ENCODE peak calls at places on chromosomes 16 and 17, in nine cellular contexts. B is left ventricle myocardium inferior, O is vagina, U is gastrocnemius medialis, P is ovary, V is OCI-LY7, G is fibroblast of lung, T is spleen, Q is heart left ventricle. L is an unnamed sample. For H3K4me1, the result is how much of the 10 kb centered on the place peaks cover.

GRCh38 chr16:89216315-89217137 is 977 bp upstream of the ZNF778 start:
- DNase-seq in B (peak), O (no peak), U (peak), P (peak), V (peak), G (peak), T (peak), Q (peak), L (peak)

GRCh38 chr16:75628351-75628750 is 5.3 kb upstream of the ADAT1 start:
- DNase-seq in B (no peak), O (no peak), U (no peak), P (no peak), V (no peak), G (no peak), T (no peak), Q (no peak), L (no peak)

GRCh38 chr16:80369559-80369958 is 171.2 kb upstream of the DYNLRB2 start:
- DNase-seq in B (no peak), O (no peak), U (no peak), P (peak), V (no peak), G (peak), T (no peak), Q (no peak), L (peak)

GRCh38 chr16:27717726-27718125 is 167.8 kb downstream of the KATNIP start:
- DNase-seq in B (no peak), O (no peak), U (no peak), P (no peak), V (no peak), G (no peak), T (peak), Q (no peak), L (no peak)

GRCh38 chr16:65961491-65962143 is 404.9 kb upstream of the CDH5 start:
- DNase-seq in B (no peak), O (no peak), U (no peak), P (no peak), V (no peak), G (no peak), T (no peak), Q (no peak), L (no peak)

GRCh38 chr17:82288602-82288927 is 15.1 kb upstream of the CSNK1D start:
- DNase-seq in B (no peak), O (no peak), U (no peak), P (no peak), V (no peak), G (no peak), T (no peak), Q (no peak), L (no peak)

GRCh38 chr17:13735444-13735843 is 133.7 kb upstream of the HS3ST3A1 start:
- DNase-seq in B (no peak), O (no peak), U (no peak), P (no peak), V (no peak), G (no peak), T (no peak), Q (no peak), L (no peak)

GRCh38 chr17:40810505-40810904 is 10.7 kb upstream of the KRT28 start:
- DNase-seq in B (no peak), O (no peak), U (no peak), P (no peak), V (no peak), G (no peak), T (no peak), Q (no peak), L (no peak)

GRCh38 chr17:76107507-76107906 is 3.9 kb upstream of the EXOC7 start:
- DNase-seq in B (no peak), O (no peak), U (no peak), P (no peak), V (peak), G (peak), T (no peak), Q (no peak), L (no peak)

GRCh38 chr17:50817838-50818237 is 17.5 kb upstream of the WFIKKN2 start:
- DNase-seq in B (no peak), O (no peak), U (no peak), P (no peak), V (no peak), G (no peak), T (no peak), Q (no peak), L (no peak)

GRCh38 chr17:17269926-17270773 is 10.9 kb downstream of the COPS3 start:
- DNase-seq in B (no peak), O (no peak), U (no peak), P (no peak), V (peak), G (no peak), T (no peak), Q (no peak), L (no peak)

GRCh38 chr16:66910175-66910940 is 8.3 kb downstream of the CDH16 start:
- DNase-seq in B (no peak), O (no peak), U (no peak), P (no peak), V (no peak), G (no peak), T (peak), Q (no peak), L (no peak)

GRCh38 chr17:59366773-59367656 is 35.6 kb downstream of the YPEL2 start:
- DNase-seq in B (no peak), O (no peak), U (peak), P (peak), V (no peak), G (peak), T (no peak), Q (peak), L (peak)

GRCh38 chr16:52873997-52874500 is 178.6 kb downstream of the CHD9NB start:
- DNase-seq in B (no peak), O (no peak), U (no peak), P (no peak), V (no peak), G (no peak), T (no peak), Q (no peak), L (no peak)

GRCh38 chr17:72691017-72691416 is 401.5 kb downstream of the SLC39A11 start:
- DNase-seq in B (no peak), O (no peak), U (no peak), P (no peak), V (no peak), G (no peak), T (no peak), Q (no peak), L (no peak)

GRCh38 chr16:11079657-11080187 is 135.4 kb downstream of the CLEC16A start:
- DNase-seq in B (no peak), O (no peak), U (no peak), P (peak), V (no peak), G (peak), T (no peak), Q (peak), L (no peak)

GRCh38 chr17:49106366-49107210 is 26.0 kb upstream of the B4GALNT2 start:
- DNase-seq in B (no peak), O (no peak), U (no peak), P (no peak), V (no peak), G (peak), T (no peak), Q (no peak), L (peak)

GRCh38 chr17:51119415-51120356 is 982 bp downstream of the SPAG9 start:
- DNase-seq in B (peak), O (peak), U (peak), P (no peak), V (peak), G (peak), T (peak), Q (peak), L (peak)

GRCh38 chr16:74565378-74565777 is 41.5 kb downstream of the GLG1 start:
- DNase-seq in B (no peak), O (no peak), U (no peak), P (no peak), V (no peak), G (no peak), T (no peak), Q (no peak), L (no peak)

GRCh38 chr17:78019367-78019975 is 61.0 kb downstream of the TNRC6C start:
- DNase-seq in B (no peak), O (no peak), U (no peak), P (no peak), V (peak), G (peak), T (no peak), Q (no peak), L (no peak)

GRCh38 chr17:50111687-50112655 is 16.8 kb downstream of the PDK2 start:
- DNase-seq in B (peak), O (no peak), U (peak), P (no peak), V (no peak), G (no peak), T (no peak), Q (peak), L (peak)

GRCh38 chr17:21352981-21353265 is 23.2 kb upstream of the KCNJ12 start:
- DNase-seq in B (no peak), O (no peak), U (no peak), P (peak), V (no peak), G (no peak), T (no peak), Q (no peak), L (no peak)

GRCh38 chr17:32142857-32143524 is 689 bp downstream of the RHOT1 start:
- DNase-seq in B (peak), O (no peak), U (peak), P (no peak), V (peak), G (peak), T (peak), Q (peak), L (peak)

GRCh38 chr16:8194795-8195194 is 395.5 kb downstream of the TMEM114 start:
- DNase-seq in B (no peak), O (no peak), U (no peak), P (no peak), V (no peak), G (no peak), T (no peak), Q (no peak), L (no peak)

GRCh38 chr16:84183911-84184310 is 2.9 kb downstream of the TAF1C start:
- DNase-seq in B (no peak), O (no peak), U (no peak), P (peak), V (no peak), G (no peak), T (no peak), Q (no peak), L (no peak)

GRCh38 chr17:82104797-82105416 is 6.9 kb upstream of the FASN start:
- DNase-seq in B (no peak), O (no peak), U (no peak), P (no peak), V (no peak), G (no peak), T (no peak), Q (no peak), L (no peak)

GRCh38 chr16:72474511-72475123 is 302.7 kb upstream of the PMFBP1 start:
- DNase-seq in B (no peak), O (no peak), U (no peak), P (no peak), V (no peak), G (peak), T (no peak), Q (no peak), L (no peak)

GRCh38 chr16:77584205-77584859 is 138.0 kb upstream of the NUDT7 start:
- DNase-seq in B (no peak), O (no peak), U (no peak), P (peak), V (peak), G (peak), T (no peak), Q (no peak), L (peak)

GRCh38 chr17:19744922-19745757 is 3.0 kb downstream of the ALDH3A1 start:
- DNase-seq in B (peak), O (no peak), U (peak), P (peak), V (peak), G (peak), T (peak), Q (peak), L (peak)

GRCh38 chr17:74408262-74408661 is 23.6 kb upstream of the GPRC5C start:
- DNase-seq in B (no peak), O (no peak), U (peak), P (no peak), V (peak), G (peak), T (no peak), Q (no peak), L (no peak)

GRCh38 chr17:63675607-63676539 is 24.1 kb downstream of the LIMD2 start:
- DNase-seq in B (peak), O (no peak), U (no peak), P (peak), V (no peak), G (peak), T (no peak), Q (peak), L (peak)

GRCh38 chr16:27452569-27453475 is 50.8 kb downstream of the IL21R start:
- DNase-seq in B (no peak), O (no peak), U (no peak), P (no peak), V (peak), G (no peak), T (no peak), Q (no peak), L (no peak)

GRCh38 chr16:89346869-89347268 is 129.4 kb downstream of the ZNF778 start:
- DNase-seq in B (no peak), O (no peak), U (no peak), P (peak), V (no peak), G (no peak), T (no peak), Q (no peak), L (no peak)

GRCh38 chr17:5669191-5669590 is 84.9 kb upstream of the NLRP1 start:
- DNase-seq in B (no peak), O (no peak), U (no peak), P (no peak), V (no peak), G (no peak), T (no peak), Q (no peak), L (no peak)

GRCh38 chr17:72407336-72408121 is 286.7 kb downstream of the SOX9 start:
- DNase-seq in B (peak), O (no peak), U (no peak), P (peak), V (peak), G (peak), T (no peak), Q (peak), L (no peak)

DNA sequence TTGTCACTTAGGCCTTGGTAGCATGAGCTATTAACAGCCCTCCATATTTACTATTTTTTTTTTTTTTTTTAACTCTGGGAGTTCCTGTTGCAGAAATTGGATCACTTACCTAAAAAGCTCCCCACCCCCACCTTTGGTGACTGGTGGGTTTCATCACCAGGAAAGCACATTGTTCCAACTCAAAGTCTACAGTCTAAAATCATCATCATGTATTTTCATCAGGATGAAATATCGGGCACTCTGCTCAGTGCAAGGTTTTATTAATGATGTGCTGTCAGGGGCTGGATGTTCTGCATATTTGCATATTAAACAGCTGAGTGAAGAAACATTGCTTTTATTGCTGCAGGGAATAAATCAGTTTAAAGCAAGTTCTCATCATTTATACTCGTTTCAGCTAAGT is 576.9 kb downstream of the WWOX start:
- DNase-seq in B (no peak), O (no peak), U (no peak), P (no peak), V (no peak), G (no peak), T (no peak), Q (no peak), L (no peak)
- H3K27ac ChIP-seq in B (no peak), O (no peak), U (no peak), P (no peak), V (no peak), G (no peak), T (no peak), Q (no peak), L (no peak)

GRCh38 chr17:28807925-28808641 is 34.5 kb downstream of the FAM222B start:
- DNase-seq in B (no peak), O (no peak), U (peak), P (no peak), V (no peak), G (peak), T (no peak), Q (no peak), L (no peak)
- H3K4me1 ChIP-seq in B (half or more), O (under half), U (under half), P (under half), V (under half), G (under half), T (half or more), Q (under half), L (under half)

GRCh38 chr16:3468501-3468900 is 25.0 kb downstream of the NAA60 start:
- DNase-seq in B (no peak), O (no peak), U (no peak), P (no peak), V (no peak), G (no peak), T (no peak), Q (peak), L (no peak)

GRCh38 chr16:3467920-3468319 is 24.4 kb downstream of the NAA60 start:
- DNase-seq in B (no peak), O (no peak), U (no peak), P (no peak), V (peak), G (peak), T (no peak), Q (peak), L (peak)

GRCh38 chr16:3465911-3466584 is 22.6 kb downstream of the NAA60 start:
- DNase-seq in B (no peak), O (no peak), U (no peak), P (no peak), V (no peak), G (no peak), T (peak), Q (peak), L (no peak)

GRCh38 chr16:3467182-3467581 is 23.7 kb downstream of the NAA60 start:
- DNase-seq in B (no peak), O (no peak), U (no peak), P (no peak), V (no peak), G (no peak), T (no peak), Q (peak), L (no peak)

DNA sequence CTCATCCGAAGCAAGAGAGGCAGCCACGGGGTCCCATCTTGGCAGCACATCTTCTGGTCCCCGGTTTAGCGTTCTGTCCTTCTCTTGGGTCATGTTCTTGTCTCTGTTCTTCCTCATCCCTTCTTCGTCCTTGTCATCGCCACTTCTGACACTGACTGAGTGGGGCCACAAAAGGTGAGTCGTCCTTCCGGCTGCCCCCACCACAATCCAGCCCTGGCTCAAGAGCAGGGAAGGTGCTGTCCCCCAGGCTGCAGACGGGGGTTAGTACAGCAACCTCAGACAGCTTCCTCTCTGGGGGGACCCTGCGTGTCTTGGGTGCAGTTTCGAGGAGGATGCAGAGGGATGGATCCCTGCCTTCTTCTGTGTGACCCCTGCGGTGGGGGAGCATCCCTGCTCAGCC is 21.8 kb downstream of the NAA60 start:
- DNase-seq in B (no peak), O (no peak), U (no peak), P (no peak), V (no peak), G (no peak), T (peak), Q (peak), L (no peak)
- H3K27ac ChIP-seq in B (no peak), O (no peak), U (no peak), P (no peak), V (no peak), G (no peak), T (no peak), Q (no peak), L (no peak)

DNA sequence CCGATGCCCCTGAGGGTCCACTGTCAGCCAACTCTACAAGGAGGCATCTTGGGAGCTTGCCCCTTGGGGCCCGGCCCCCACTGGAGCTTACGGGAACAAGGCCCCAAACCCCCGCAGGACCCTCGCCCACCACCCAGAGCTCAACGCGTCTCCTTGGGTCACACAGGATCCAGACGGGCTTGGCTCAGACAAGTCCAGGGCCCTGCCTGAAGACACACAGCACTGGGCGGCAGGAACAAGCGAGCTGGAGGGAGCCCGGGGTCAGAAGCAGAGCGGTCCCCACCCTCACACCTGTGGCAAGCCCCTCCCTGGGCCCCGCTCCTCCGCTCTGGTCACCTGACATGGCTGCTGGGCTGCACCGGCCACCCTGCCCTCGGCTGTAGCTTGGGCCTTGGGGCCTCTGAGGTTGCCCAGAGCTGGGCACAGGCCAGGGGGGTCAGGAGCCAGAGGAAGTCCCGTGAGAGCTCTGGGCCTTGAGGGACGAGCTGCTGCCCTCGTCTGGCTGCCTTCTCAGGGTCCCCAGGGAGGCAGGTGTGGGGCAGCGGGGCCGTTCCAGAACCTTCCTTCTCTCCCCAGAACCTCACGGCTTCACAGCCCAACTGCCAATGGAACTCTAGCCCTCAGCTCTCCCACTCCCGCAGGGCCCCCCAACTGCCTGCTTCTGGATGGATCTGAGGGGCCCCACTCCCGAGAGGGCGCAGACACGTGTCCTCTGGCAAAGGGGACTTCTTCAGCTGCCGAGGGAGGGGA is at the start of gene CCDC154:
- DNase-seq in B (no peak), O (no peak), U (no peak), P (no peak), V (no peak), G (no peak), T (no peak), Q (no peak), L (no peak)
- H3K4me1 ChIP-seq in B (under half), O (under half), U (under half), P (under half), V (under half), G (under half), T (under half), Q (under half), L (under half)